ENCODE peak calls at places on chromosome 17, in five cellular contexts. V is dorsolateral prefrontal cortex; F is GM23248; H is CD4-positive, CD25-positive, alpha-beta regulatory T cell; G is heart right ventricle. Z is an unnamed sample.

GRCh38 chr17:9575381-9576072 is at the start of gene STX8:
- DNase-seq in F (peak; percentile 93), G (peak; percentile 93), V (peak; percentile 87), H (peak; percentile 54), Z (peak; percentile 41)

GRCh38 chr17:57102122-57102521 is 17.1 kb downstream of the AKAP1 start:
- DNase-seq in F (no peak), H (no peak), V (no peak), G (no peak), Z (no peak)

GRCh38 chr17:75365931-75366275 is 39.6 kb downstream of the GRB2 start:
- DNase-seq in H (no peak), G (no peak), F (no peak), V (no peak), Z (no peak)

GRCh38 chr17:75646626-75646968 is 13.4 kb downstream of the SMIM5 start:
- DNase-seq in V (no peak), H (no peak), G (no peak), F (no peak), Z (no peak)

GRCh38 chr17:43547659-43548256 is 1.6 kb upstream of the ETV4 start:
- DNase-seq in F (no peak), V (no peak), G (no peak), H (no peak), Z (no peak)

GRCh38 chr17:43702636-43703035 is 40.9 kb upstream of the MEOX1 start:
- DNase-seq in G (no peak), F (peak; percentile 19), V (no peak), H (no peak), Z (no peak)

GRCh38 chr17:38922538-38923291 is 2.7 kb upstream of the LASP1NB start:
- DNase-seq in V (peak; percentile 75), H (no peak), G (peak; percentile 34), F (peak; percentile 54), Z (no peak)

GRCh38 chr17:42618442-42619150 is 9.1 kb downstream of the TUBG1 start:
- DNase-seq in F (no peak), V (no peak), G (peak; percentile 48), H (no peak), Z (peak; percentile 16)

GRCh38 chr17:32921013-32921412 is 6.9 kb upstream of the TMEM98 start:
- DNase-seq in F (no peak), H (no peak), G (no peak), V (no peak), Z (no peak)

GRCh38 chr17:15942207-15942833 is 2.6 kb upstream of the ADORA2B start:
- DNase-seq in G (no peak), F (peak; percentile 12), H (no peak), V (no peak), Z (no peak)

GRCh38 chr17:80717661-80718060 is 173.0 kb downstream of the RPTOR start:
- DNase-seq in V (no peak), F (no peak), G (no peak), H (no peak), Z (no peak)

GRCh38 chr17:47624727-47625068 is 25.0 kb upstream of the KPNB1 start:
- DNase-seq in H (no peak), V (no peak), F (no peak), G (no peak), Z (no peak)

GRCh38 chr17:4327638-4328037 is 38.8 kb downstream of the UBE2G1 start:
- DNase-seq in V (no peak), F (peak; percentile 93), H (no peak), G (no peak), Z (peak; percentile 87)

DNA sequence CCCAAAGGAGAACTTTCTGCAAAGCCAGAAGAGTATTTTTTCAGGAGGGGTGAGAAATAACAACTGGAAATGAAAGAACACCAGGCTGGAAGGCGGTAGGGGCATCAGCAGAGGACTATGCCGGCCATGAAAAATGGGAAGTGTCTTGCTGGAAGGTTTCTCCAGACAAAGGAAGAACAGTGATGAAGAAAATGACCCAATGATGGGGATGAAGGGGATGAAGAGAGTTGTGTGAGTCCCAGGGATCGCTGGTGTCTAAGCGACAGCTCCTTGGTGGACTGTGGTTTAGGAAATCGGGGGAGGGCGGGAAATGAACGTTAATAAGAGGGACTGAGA is 623 bp downstream of the TTLL6 start:
- DNase-seq in V (no peak), G (no peak), F (no peak), H (no peak), Z (no peak)
- H3K27ac ChIP-seq in V (no peak overlapping the region), G (no peak overlapping the region), F (no peak overlapping the region), H (no peak overlapping the region), Z (no peak overlapping the region)

GRCh38 chr17:58367462-58367861 is 15.5 kb upstream of the SUPT4H1 start:
- DNase-seq in H (no peak), F (no peak), G (no peak), V (no peak), Z (no peak)

GRCh38 chr17:58365980-58366595 is 14.1 kb upstream of the SUPT4H1 start:
- DNase-seq in V (no peak), H (no peak), G (no peak), F (no peak), Z (no peak)

GRCh38 chr17:58364270-58364942 is 12.4 kb upstream of the SUPT4H1 start:
- DNase-seq in V (no peak), G (no peak), H (no peak), F (no peak), Z (peak; percentile 36)

GRCh38 chr17:58363457-58364185 is 11.6 kb upstream of the SUPT4H1 start:
- DNase-seq in H (no peak), F (no peak), G (no peak), V (no peak), Z (no peak)

DNA sequence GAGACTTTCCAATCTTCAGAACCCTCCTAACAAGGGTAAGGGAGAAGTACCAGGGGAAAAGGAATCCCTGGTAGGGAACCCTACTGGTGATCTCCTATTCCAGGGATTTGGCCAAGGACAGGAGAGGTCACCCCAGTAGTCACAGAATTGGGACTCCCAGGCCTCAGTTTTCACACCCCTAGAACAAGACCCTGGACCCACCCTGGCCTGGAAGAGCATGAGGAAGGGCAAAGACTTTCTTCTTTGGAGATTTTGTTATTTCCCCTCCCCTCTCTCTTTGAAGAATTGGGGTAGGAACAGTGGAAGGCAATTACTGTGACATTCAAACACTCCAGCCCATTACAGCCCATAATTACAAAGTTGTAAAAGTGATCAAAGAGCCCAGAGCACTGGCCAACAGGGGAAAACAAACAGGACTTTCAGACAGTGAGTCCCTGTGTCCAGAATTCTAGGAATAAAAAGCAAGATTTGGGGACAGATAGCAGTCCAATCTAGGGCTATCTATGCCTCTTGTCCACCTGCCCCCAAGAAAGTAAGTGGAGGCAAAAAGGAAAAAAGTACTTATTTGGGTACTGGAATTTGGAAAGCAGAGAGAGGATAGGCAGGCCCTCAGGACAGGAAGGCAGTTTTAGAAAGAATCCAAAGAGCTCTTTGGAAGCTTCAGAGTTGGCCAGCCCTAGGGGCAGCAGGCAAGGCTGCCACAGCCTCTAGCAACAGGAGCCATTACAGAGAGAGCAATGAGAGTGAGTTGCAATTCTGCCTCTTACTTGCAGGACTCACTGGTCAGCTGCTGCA is 13.4 kb upstream of the SUPT4H1 start:
- DNase-seq in G (no peak), V (no peak), F (no peak), H (no peak), Z (no peak)
- H3K27ac ChIP-seq in G (no peak overlapping the region), V (no peak overlapping the region), F (no peak overlapping the region), H (no peak overlapping the region), Z (peak overlapping the region; percentile 61)

GRCh38 chr17:40097087-40097486 is 3.3 kb downstream of the NR1D1 start:
- DNase-seq in G (no peak), H (no peak), F (no peak), V (no peak), Z (no peak)
- H3K27ac ChIP-seq in G (peak overlapping the region; percentile 98), H (peak overlapping the region; percentile 99), F (peak overlapping the region; percentile 99), V (peak overlapping the region; percentile 25), Z (peak overlapping the region; percentile 96)

GRCh38 chr17:78821961-78822360 is 18.7 kb downstream of the USP36 start:
- DNase-seq in H (no peak), F (peak; percentile 18), G (no peak), V (no peak), Z (no peak)
- H3K27ac ChIP-seq in H (no peak overlapping the region), F (peak overlapping the region; percentile 83), G (no peak overlapping the region), V (no peak overlapping the region), Z (no peak overlapping the region)

GRCh38 chr17:83079766-83080616 is 582 bp downstream of the METRNL start:
- DNase-seq in F (peak; percentile 67), G (no peak), H (no peak), V (no peak), Z (no peak)

GRCh38 chr17:83079340-83079747 is at the start of gene METRNL:
- DNase-seq in H (peak; percentile 49), F (peak; percentile 90), V (peak; percentile 44), G (peak; percentile 81), Z (no peak)

GRCh38 chr17:83076930-83077329 is 2.5 kb upstream of the METRNL start:
- DNase-seq in G (no peak), V (no peak), H (no peak), F (no peak), Z (no peak)

GRCh38 chr17:83077411-83077810 is 2.0 kb upstream of the METRNL start:
- DNase-seq in F (no peak), G (no peak), H (no peak), V (no peak), Z (no peak)

DNA sequence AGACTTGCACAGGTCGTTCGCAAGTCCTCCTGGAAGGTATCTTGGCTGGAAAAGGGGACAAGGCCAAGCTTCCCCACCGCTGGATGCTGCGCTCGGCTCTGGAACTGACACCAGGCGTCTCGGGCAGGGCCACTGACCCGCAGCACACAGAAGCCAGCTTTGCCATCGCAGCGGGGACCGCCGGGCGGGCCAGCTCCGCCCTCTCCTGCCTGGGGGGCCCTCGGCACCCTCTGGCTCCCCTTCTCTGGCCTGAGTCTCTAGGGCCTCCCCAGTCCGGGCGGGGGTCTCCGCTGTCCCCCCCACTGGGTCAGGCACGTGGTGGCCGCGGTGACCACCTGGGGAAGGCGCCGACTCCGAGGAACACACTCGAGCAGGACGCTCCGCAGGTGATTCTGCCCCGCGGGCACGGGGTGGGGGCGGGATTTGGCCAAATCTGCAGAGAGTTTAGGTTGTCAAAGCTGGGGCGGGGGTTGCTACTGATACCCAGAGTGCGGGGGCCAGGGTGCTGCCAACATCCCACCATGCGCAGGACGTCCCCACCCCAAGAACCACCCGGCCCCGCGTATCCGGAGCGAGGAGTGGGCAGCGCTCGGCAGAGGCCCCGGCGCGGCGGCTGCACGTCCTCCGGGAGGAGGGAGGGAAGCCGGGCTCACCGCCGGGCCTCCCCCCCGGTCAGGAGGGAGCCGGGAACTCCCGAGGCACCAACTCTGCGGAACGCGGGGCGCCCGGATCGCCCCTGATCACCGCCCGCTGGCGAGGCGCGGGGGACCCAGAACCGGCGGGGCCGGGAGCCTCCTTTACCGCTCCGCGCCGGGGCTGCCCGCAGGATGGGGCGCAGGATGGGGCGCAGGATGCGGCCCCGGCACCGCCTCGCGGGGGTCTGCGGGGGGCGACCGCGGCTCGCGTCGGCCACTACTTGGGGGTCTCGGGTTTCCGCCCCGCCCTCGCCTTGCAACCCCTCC is 750 bp upstream of the METRNL start:
- DNase-seq in F (peak; percentile 63), G (no peak), V (no peak), H (peak; percentile 19), Z (no peak)
- H3K27ac ChIP-seq in F (peak overlapping the region; percentile 6), G (peak overlapping the region; percentile 78), V (no peak overlapping the region), H (no peak overlapping the region), Z (no peak overlapping the region)

GRCh38 chr17:46106966-46107644 is 86.1 kb downstream of the KANSL1 start:
- DNase-seq in V (no peak), H (no peak), F (no peak), G (no peak), Z (no peak)
- H3K27ac ChIP-seq in V (no peak overlapping the region), H (no peak overlapping the region), F (no peak overlapping the region), G (peak overlapping the region; percentile 23), Z (no peak overlapping the region)

Z was measured in epithelial cell of prostate.